ENCODE peak calls at places on chromosomes 5 and 9, in four cellular contexts. One of them, this sample, is unnamed.

GRCh38 chr5:170293273-170293672 is 4.3 kb downstream of the LCP2 start:
- DNase-seq in astrocyte of the spinal cord: no peak
- DNase-seq in epithelial cell of esophagus: no peak
- DNase-seq in heart left ventricle: peak
- DNase-seq in this sample: no peak

GRCh38 chr9:112119225-112120045 is 55.7 kb downstream of the SUSD1 start:
- DNase-seq in epithelial cell of esophagus: peak
- DNase-seq in heart left ventricle: no peak
- DNase-seq in astrocyte of the spinal cord: peak
- DNase-seq in this sample: peak

GRCh38 chr5:80745490-80745889 is 90.7 kb upstream of the DHFR start:
- DNase-seq in astrocyte of the spinal cord: peak
- DNase-seq in heart left ventricle: no peak
- DNase-seq in epithelial cell of esophagus: peak
- DNase-seq in this sample: no peak

GRCh38 chr9:9112001-9112725 is 1312.6 kb upstream of the DMAC1 start:
- DNase-seq in heart left ventricle: no peak
- DNase-seq in astrocyte of the spinal cord: no peak
- DNase-seq in epithelial cell of esophagus: no peak
- DNase-seq in this sample: no peak

GRCh38 chr5:168114444-168115017 is 176.9 kb upstream of the WWC1 start:
- DNase-seq in epithelial cell of esophagus: peak
- DNase-seq in astrocyte of the spinal cord: peak
- DNase-seq in heart left ventricle: no peak
- DNase-seq in this sample: peak

GRCh38 chr9:97997330-97998276 is 14.5 kb downstream of the ANP32B start:
- DNase-seq in heart left ventricle: no peak
- DNase-seq in epithelial cell of esophagus: no peak
- DNase-seq in astrocyte of the spinal cord: no peak
- DNase-seq in this sample: no peak

GRCh38 chr9:87884578-87885459 is 2.1 kb downstream of the SPATA31E1 start:
- DNase-seq in astrocyte of the spinal cord: no peak
- DNase-seq in epithelial cell of esophagus: no peak
- DNase-seq in heart left ventricle: no peak
- DNase-seq in this sample: no peak

GRCh38 chr5:34632805-34633414 is 23.2 kb upstream of the RAI14 start:
- DNase-seq in heart left ventricle: no peak
- DNase-seq in epithelial cell of esophagus: no peak
- DNase-seq in astrocyte of the spinal cord: no peak
- DNase-seq in this sample: no peak

GRCh38 chr9:75101004-75101601 is 12.8 kb downstream of the OSTF1 start:
- DNase-seq in heart left ventricle: no peak
- DNase-seq in epithelial cell of esophagus: no peak
- DNase-seq in astrocyte of the spinal cord: no peak
- DNase-seq in this sample: no peak

GRCh38 chr5:59724482-59725392 is 168.8 kb downstream of the PDE4D start:
- DNase-seq in astrocyte of the spinal cord: peak
- DNase-seq in heart left ventricle: no peak
- DNase-seq in epithelial cell of esophagus: peak
- DNase-seq in this sample: peak

GRCh38 chr9:79325501-79325900 is 246.3 kb upstream of the TLE4 start:
- DNase-seq in heart left ventricle: no peak
- DNase-seq in epithelial cell of esophagus: peak
- DNase-seq in astrocyte of the spinal cord: peak
- DNase-seq in this sample: no peak

GRCh38 chr5:94968507-94969095 is 316.3 kb downstream of the MCTP1 start:
- DNase-seq in astrocyte of the spinal cord: peak
- DNase-seq in epithelial cell of esophagus: peak
- DNase-seq in heart left ventricle: peak
- DNase-seq in this sample: peak

GRCh38 chr9:134385873-134386370 is 59.7 kb downstream of the RXRA start:
- DNase-seq in heart left ventricle: no peak
- DNase-seq in epithelial cell of esophagus: no peak
- DNase-seq in astrocyte of the spinal cord: no peak
- DNase-seq in this sample: no peak

GRCh38 chr9:134383148-134383547 is 56.9 kb downstream of the RXRA start:
- DNase-seq in astrocyte of the spinal cord: no peak
- DNase-seq in heart left ventricle: no peak
- DNase-seq in epithelial cell of esophagus: no peak
- DNase-seq in this sample: no peak

GRCh38 chr9:134386951-134387831 is 60.9 kb downstream of the RXRA start:
- DNase-seq in heart left ventricle: no peak
- DNase-seq in astrocyte of the spinal cord: no peak
- DNase-seq in epithelial cell of esophagus: no peak
- DNase-seq in this sample: peak

GRCh38 chr9:134382733-134383132 is 56.5 kb downstream of the RXRA start:
- DNase-seq in astrocyte of the spinal cord: no peak
- DNase-seq in epithelial cell of esophagus: no peak
- DNase-seq in heart left ventricle: no peak
- DNase-seq in this sample: peak

GRCh38 chr9:134384811-134385479 is 58.7 kb downstream of the RXRA start:
- DNase-seq in astrocyte of the spinal cord: no peak
- DNase-seq in heart left ventricle: no peak
- DNase-seq in epithelial cell of esophagus: peak
- DNase-seq in this sample: no peak
- TF ChIP-seq CTCF in astrocyte of the spinal cord: no peak
- TF ChIP-seq CTCF in heart left ventricle: no peak
- TF ChIP-seq CTCF in epithelial cell of esophagus: no peak
- TF ChIP-seq CTCF in this sample: no peak

GRCh38 chr5:6291961-6292360 is 86.4 kb downstream of the MED10 start:
- DNase-seq in astrocyte of the spinal cord: no peak
- DNase-seq in epithelial cell of esophagus: peak
- DNase-seq in heart left ventricle: no peak
- DNase-seq in this sample: no peak
- TF ChIP-seq CTCF in astrocyte of the spinal cord: no peak
- TF ChIP-seq CTCF in epithelial cell of esophagus: peak
- TF ChIP-seq CTCF in heart left ventricle: peak
- TF ChIP-seq CTCF in this sample: peak

GRCh38 chr5:141914154-141914743 is 9.4 kb upstream of the DELE1 start:
- DNase-seq in astrocyte of the spinal cord: no peak
- DNase-seq in epithelial cell of esophagus: no peak
- DNase-seq in heart left ventricle: peak
- DNase-seq in this sample: peak
- TF ChIP-seq CTCF in astrocyte of the spinal cord: peak
- TF ChIP-seq CTCF in epithelial cell of esophagus: no peak
- TF ChIP-seq CTCF in heart left ventricle: peak
- TF ChIP-seq CTCF in this sample: no peak

DNA sequence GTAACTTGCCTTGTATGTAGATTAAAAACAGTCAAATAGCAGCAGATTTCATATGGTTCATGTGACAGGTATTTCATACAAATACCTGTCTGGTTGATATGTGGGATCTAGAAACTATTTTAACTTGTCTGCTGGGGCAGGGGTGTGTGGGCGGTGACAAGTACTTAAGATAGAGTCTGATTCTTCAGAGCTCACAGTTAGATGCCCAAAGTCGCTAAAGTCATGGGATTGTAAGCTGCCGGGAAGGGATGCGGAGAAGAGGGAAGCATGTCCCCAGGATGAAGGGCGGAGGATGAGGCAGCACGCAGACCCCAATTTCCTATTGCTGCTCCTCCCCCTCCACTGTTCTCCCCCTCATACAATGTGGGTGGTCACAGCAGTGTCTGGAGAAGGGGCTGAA is 13.3 kb downstream of the ANXA6 start:
- DNase-seq in heart left ventricle: no peak
- DNase-seq in epithelial cell of esophagus: no peak
- DNase-seq in astrocyte of the spinal cord: no peak
- DNase-seq in this sample: no peak
- TF ChIP-seq CTCF in heart left ventricle: no peak
- TF ChIP-seq CTCF in epithelial cell of esophagus: no peak
- TF ChIP-seq CTCF in astrocyte of the spinal cord: no peak
- TF ChIP-seq CTCF in this sample: no peak

GRCh38 chr9:92341578-92341977 is 15.8 kb downstream of the CENPP start:
- DNase-seq in heart left ventricle: no peak
- DNase-seq in astrocyte of the spinal cord: no peak
- DNase-seq in epithelial cell of esophagus: no peak
- DNase-seq in this sample: no peak

GRCh38 chr9:92345582-92345981 is 19.8 kb downstream of the CENPP start:
- DNase-seq in epithelial cell of esophagus: no peak
- DNase-seq in heart left ventricle: no peak
- DNase-seq in astrocyte of the spinal cord: no peak
- DNase-seq in this sample: no peak

DNA sequence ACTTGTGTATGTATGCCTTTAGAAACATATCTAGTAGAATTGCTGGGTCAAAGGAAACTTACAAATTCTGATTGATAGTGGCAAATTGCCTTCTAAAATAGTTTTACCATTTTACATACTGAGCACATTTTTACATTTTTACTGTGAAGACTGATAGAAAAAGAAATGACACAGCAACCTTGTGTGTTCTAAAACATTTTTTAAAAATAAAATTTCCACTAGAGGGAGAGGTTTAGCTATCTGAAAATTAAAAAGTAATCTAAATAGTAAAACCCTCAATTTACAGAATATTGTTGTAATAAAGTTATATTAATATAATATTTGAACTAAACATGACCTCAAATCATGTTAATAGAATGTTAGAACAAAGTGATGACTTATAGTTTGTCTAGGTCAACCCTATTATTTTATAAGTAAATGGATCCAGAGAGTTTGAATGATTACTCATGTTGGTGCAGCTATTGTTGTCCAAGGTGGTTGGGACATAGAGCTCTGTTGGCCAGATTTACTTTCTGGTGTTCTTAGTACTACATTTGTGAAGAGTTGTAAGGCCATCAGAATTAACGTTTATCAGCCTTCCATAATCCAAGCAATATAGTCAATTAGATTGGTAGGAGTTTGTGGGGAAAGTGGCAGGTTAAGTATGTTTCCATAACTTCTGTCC is 17.2 kb downstream of the CENPP start:
- DNase-seq in heart left ventricle: no peak
- DNase-seq in epithelial cell of esophagus: peak
- DNase-seq in astrocyte of the spinal cord: peak
- DNase-seq in this sample: no peak
- TF ChIP-seq CTCF in heart left ventricle: peak
- TF ChIP-seq CTCF in epithelial cell of esophagus: no peak
- TF ChIP-seq CTCF in astrocyte of the spinal cord: peak
- TF ChIP-seq CTCF in this sample: no peak

DNA sequence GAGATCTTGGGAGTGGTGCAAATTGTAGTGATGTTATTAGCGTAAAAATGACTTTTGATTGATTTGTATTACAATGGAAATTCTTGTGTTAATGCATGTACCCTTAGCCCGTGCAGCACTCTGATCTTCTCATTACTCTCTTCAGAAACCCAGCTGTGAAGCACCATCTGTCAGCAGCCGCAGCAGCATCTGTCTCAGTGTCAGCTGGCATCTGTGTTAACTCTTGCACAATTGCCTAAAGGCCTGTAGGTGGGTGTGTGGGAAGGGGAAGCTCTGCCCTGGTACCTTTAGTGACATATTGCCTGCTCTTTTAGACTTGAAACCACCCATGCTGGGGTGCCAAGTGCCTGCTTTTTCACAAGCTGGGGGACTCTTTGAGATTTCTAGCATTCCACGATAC is 101.3 kb downstream of the FBXL7 start:
- DNase-seq in epithelial cell of esophagus: no peak
- DNase-seq in heart left ventricle: no peak
- DNase-seq in astrocyte of the spinal cord: no peak
- DNase-seq in this sample: no peak
- TF ChIP-seq CTCF in epithelial cell of esophagus: no peak
- TF ChIP-seq CTCF in heart left ventricle: no peak
- TF ChIP-seq CTCF in astrocyte of the spinal cord: no peak
- TF ChIP-seq CTCF in this sample: no peak

DNA sequence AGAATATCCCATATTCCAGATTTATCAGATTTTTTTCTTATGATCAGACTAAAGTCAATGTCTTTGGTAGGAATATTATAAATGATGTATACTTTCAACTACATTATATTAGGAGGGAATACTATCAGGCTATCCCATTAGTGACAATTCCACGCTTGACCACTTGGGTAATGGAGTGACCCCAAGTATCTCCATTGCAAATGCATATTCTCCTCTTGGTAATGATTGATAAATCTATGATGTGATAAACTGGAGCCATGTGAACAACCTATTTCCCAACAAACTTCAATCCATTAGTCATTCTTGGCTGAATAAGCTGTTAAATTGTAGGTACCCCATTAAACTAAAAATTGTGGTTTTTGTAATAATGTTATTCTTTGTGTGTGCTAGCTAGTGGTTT is 12.2 kb upstream of the MPDZ start:
- DNase-seq in heart left ventricle: no peak
- DNase-seq in epithelial cell of esophagus: no peak
- DNase-seq in astrocyte of the spinal cord: no peak
- DNase-seq in this sample: no peak
- TF ChIP-seq CTCF in heart left ventricle: no peak
- TF ChIP-seq CTCF in epithelial cell of esophagus: no peak
- TF ChIP-seq CTCF in astrocyte of the spinal cord: peak
- TF ChIP-seq CTCF in this sample: no peak

GRCh38 chr9:131995382-131995781 is 84.3 kb downstream of the MED27 start:
- DNase-seq in epithelial cell of esophagus: peak
- DNase-seq in astrocyte of the spinal cord: no peak
- DNase-seq in heart left ventricle: no peak
- DNase-seq in this sample: no peak

GRCh38 chr9:131997076-131997475 is 82.6 kb downstream of the MED27 start:
- DNase-seq in astrocyte of the spinal cord: no peak
- DNase-seq in heart left ventricle: no peak
- DNase-seq in epithelial cell of esophagus: no peak
- DNase-seq in this sample: no peak

GRCh38 chr9:131997779-131998178 is 81.9 kb downstream of the MED27 start:
- DNase-seq in astrocyte of the spinal cord: peak
- DNase-seq in heart left ventricle: peak
- DNase-seq in epithelial cell of esophagus: no peak
- DNase-seq in this sample: peak

GRCh38 chr9:131992906-131993657 is 86.6 kb downstream of the MED27 start:
- DNase-seq in heart left ventricle: no peak
- DNase-seq in astrocyte of the spinal cord: no peak
- DNase-seq in epithelial cell of esophagus: no peak
- DNase-seq in this sample: no peak

DNA sequence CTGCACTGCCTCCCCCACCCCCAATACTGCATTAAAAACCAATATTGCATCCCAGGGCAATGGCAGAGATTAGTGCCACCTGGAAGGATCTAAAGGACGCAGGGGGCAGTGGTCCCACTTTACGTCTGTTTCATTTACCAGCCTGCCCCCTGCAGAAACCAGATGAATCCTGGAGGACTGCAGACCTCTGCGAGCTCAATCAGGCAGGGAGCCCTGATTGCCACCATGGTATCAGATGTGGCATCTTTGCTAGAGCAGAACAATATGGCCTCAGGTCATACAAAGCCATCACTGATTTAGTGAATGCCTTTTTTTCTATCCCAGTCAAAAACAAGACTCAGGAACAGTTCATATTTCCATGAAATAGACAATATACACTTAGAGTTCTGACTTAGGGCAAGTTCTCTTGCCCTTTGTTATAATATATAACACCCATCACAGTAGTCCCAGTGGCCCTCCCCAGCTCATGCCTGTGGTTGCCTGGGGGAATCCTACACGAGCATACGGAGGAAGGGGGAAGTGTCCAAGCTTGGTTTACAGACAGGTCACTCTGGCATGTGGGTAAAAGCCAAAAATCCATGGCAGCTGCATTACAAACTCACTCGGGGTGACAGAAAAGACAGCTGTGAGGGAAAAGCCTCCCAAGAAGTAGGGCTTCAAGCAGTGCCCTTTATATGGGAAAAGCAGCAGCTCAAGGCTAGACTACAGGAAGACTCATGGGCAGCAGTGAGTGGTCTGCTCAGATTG is 85.1 kb downstream of the MED27 start:
- DNase-seq in astrocyte of the spinal cord: no peak
- DNase-seq in heart left ventricle: no peak
- DNase-seq in epithelial cell of esophagus: no peak
- DNase-seq in this sample: no peak
- TF ChIP-seq CTCF in astrocyte of the spinal cord: no peak
- TF ChIP-seq CTCF in heart left ventricle: no peak
- TF ChIP-seq CTCF in epithelial cell of esophagus: no peak
- TF ChIP-seq CTCF in this sample: no peak

GRCh38 chr5:157732784-157733262 is 1.6 kb downstream of the THG1L start:
- DNase-seq in epithelial cell of esophagus: no peak
- DNase-seq in heart left ventricle: no peak
- DNase-seq in astrocyte of the spinal cord: no peak
- DNase-seq in this sample: no peak
- TF ChIP-seq CTCF in epithelial cell of esophagus: no peak
- TF ChIP-seq CTCF in heart left ventricle: no peak
- TF ChIP-seq CTCF in astrocyte of the spinal cord: no peak
- TF ChIP-seq CTCF in this sample: no peak

This sample was measured in body of pancreas.